ENCODE peak calls at places on chromosomes 5 and 9, in four cellular contexts. Q is ascending aorta, Z is endothelial cell, W is OCI-LY7. P is an unnamed sample.

GRCh38 chr5:66643383-66643782 is 47.2 kb downstream of the MAST4 start:
- DNase-seq in Q (no peak), Z (no peak), W (no peak), P (no peak)

GRCh38 chr9:98391884-98392283 is 136.4 kb upstream of the TBC1D2 start:
- DNase-seq in Q (no peak), Z (no peak), W (no peak), P (no peak)

GRCh38 chr5:138568061-138568824 is 7.0 kb downstream of the HSPA9 start:
- DNase-seq in Q (no peak), Z (no peak), W (no peak), P (no peak)

GRCh38 chr5:4725594-4725993 is 414.5 kb upstream of the ADAMTS16 start:
- DNase-seq in Q (no peak), Z (no peak), W (no peak), P (no peak)

GRCh38 chr5:73691301-73691700 is 65.3 kb downstream of the ARHGEF28 start:
- DNase-seq in Q (no peak), Z (no peak), W (no peak), P (no peak)

GRCh38 chr5:126268697-126269315 is 154.4 kb upstream of the GRAMD2B start:
- DNase-seq in Q (no peak), Z (no peak), W (no peak), P (no peak)

GRCh38 chr9:123309611-123310010 is 41.2 kb upstream of the STRBP start:
- DNase-seq in Q (no peak), Z (no peak), W (no peak), P (no peak)

GRCh38 chr5:86008704-86009103 is 609.0 kb upstream of the COX7C start:
- DNase-seq in Q (no peak), Z (no peak), W (no peak), P (no peak)

GRCh38 chr5:141402553-141403328 is at the start of gene PCDHGA9:
- DNase-seq in Q (no peak), Z (no peak), W (no peak), P (no peak)

GRCh38 chr5:1037123-1037670 is 28.6 kb downstream of the NKD2 start:
- DNase-seq in Q (no peak), Z (no peak), W (no peak), P (no peak)

GRCh38 chr9:26954050-26954508 is 2.1 kb upstream of the IFT74 start:
- DNase-seq in Q (no peak), Z (no peak), W (no peak), P (no peak)

GRCh38 chr9:14616188-14616982 is 76.8 kb downstream of the ZDHHC21 start:
- DNase-seq in Q (no peak), Z (no peak), W (peak), P (no peak)

GRCh38 chr5:98713027-98713426 is 60.4 kb upstream of the RGMB start:
- DNase-seq in Q (no peak), Z (no peak), W (no peak), P (no peak)

GRCh38 chr5:154078305-154078704 is 39.5 kb downstream of the MFAP3 start:
- DNase-seq in Q (no peak), Z (no peak), W (no peak), P (no peak)

GRCh38 chr9:94630833-94631232 is 8.5 kb downstream of the FBP1 start:
- DNase-seq in Q (no peak), Z (no peak), W (no peak), P (no peak)

GRCh38 chr9:122028089-122028488 is 65.0 kb downstream of the TTLL11 start:
- DNase-seq in Q (no peak), Z (no peak), W (no peak), P (no peak)

GRCh38 chr9:107738789-107739188 is 249.2 kb upstream of the KLF4 start:
- DNase-seq in Q (no peak), Z (no peak), W (no peak), P (no peak)

GRCh38 chr9:113910036-113910639 is 34.0 kb downstream of the ZNF618 start:
- DNase-seq in Q (no peak), Z (no peak), W (no peak), P (no peak)

GRCh38 chr9:18256574-18256973 is 217.4 kb upstream of the ADAMTSL1 start:
- DNase-seq in Q (no peak), Z (no peak), W (no peak), P (no peak)

GRCh38 chr9:109101810-109102209 is 17.9 kb downstream of the TMEM245 start:
- DNase-seq in Q (no peak), Z (no peak), W (peak), P (peak)

GRCh38 chr9:127796225-127796813 is 6.4 kb upstream of the FPGS start:
- DNase-seq in Q (no peak), Z (no peak), W (peak), P (peak)

GRCh38 chr9:4228606-4229005 is 71.3 kb downstream of the GLIS3 start:
- DNase-seq in Q (no peak), Z (no peak), W (no peak), P (no peak)

GRCh38 chr5:176810084-176810597 is at the start of gene UNC5A:
- DNase-seq in Q (no peak), Z (peak), W (peak), P (peak)

GRCh38 chr9:136533775-136534157 is 12.1 kb downstream of the NOTCH1 start:
- DNase-seq in Q (peak), Z (no peak), W (no peak), P (no peak)

GRCh38 chr9:130660683-130661460 is 3.5 kb upstream of the PRDM12 start:
- DNase-seq in Q (no peak), Z (no peak), W (no peak), P (no peak)

GRCh38 chr5:58466939-58467338 is 7.1 kb upstream of the PLK2 start:
- DNase-seq in Q (no peak), Z (no peak), W (no peak), P (peak)

GRCh38 chr5:151239237-151239861 is 13.6 kb upstream of the GM2A start:
- DNase-seq in Q (no peak), Z (peak), W (peak), P (peak)

GRCh38 chr9:91777437-91777836 is 172.6 kb downstream of the ROR2 start:
- DNase-seq in Q (no peak), Z (no peak), W (no peak), P (no peak)

GRCh38 chr9:3842839-3843238 is 317.0 kb upstream of the RFX3 start:
- DNase-seq in Q (no peak), Z (no peak), W (no peak), P (no peak)

DNA sequence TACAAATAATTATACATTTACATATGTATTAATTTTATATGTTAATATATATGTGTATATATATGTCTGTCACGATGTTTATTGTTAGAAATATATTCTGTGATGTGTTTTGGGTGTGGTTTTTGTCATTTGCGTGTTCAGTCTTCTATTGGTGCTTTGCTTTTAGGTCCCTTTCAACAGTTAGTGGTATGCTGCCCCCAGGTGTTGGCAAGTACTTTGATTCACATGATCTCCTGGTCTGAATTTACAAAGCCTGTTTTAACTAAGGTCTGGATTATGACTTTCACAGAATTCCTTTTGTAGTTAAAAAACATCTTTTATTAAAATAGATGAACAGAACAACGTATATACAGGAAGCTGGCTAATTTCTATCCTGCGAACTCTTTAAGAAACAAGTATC is 271.5 kb downstream of the CCDC171 start:
- DNase-seq in Q (no peak), Z (peak), W (peak), P (no peak)
- TF ChIP-seq CTCF in Q (no peak), Z (no peak), W (peak), P (peak)

GRCh38 chr5:144403058-144403457 is 232.4 kb downstream of the KCTD16 start:
- DNase-seq in Q (no peak), Z (no peak), W (no peak), P (no peak)

GRCh38 chr5:144404672-144405071 is 234.0 kb downstream of the KCTD16 start:
- DNase-seq in Q (no peak), Z (no peak), W (no peak), P (no peak)

GRCh38 chr5:144406463-144406862 is 235.8 kb downstream of the KCTD16 start:
- DNase-seq in Q (no peak), Z (no peak), W (no peak), P (no peak)

GRCh38 chr5:144405986-144406385 is 235.3 kb downstream of the KCTD16 start:
- DNase-seq in Q (no peak), Z (no peak), W (no peak), P (no peak)

DNA sequence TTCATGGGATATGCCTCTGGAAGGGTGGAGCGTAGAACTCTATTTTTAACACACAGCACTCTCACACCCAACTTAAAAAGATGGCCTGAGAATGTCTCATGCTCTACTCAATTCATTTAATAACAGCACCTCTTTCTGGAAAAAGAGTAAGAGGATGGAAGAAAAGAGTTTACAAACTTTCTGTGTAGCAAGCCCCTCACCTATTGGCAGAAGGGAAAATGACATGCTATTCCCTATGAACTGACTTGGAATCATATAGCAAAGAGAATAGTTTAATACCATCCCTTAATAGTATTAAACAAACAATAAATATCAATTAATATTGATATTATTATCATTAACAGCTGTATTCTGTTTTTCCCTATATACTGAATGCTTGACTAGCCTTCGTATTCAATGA is 233.3 kb downstream of the KCTD16 start:
- DNase-seq in Q (no peak), Z (no peak), W (no peak), P (no peak)
- TF ChIP-seq CTCF in Q (no peak), Z (no peak), W (no peak), P (no peak)

GRCh38 chr5:93584531-93585053 is 1.6 kb downstream of the NR2F1 start:
- DNase-seq in Q (no peak), Z (no peak), W (no peak), P (no peak)

GRCh38 chr5:93583799-93584530 is 943 bp downstream of the NR2F1 start:
- DNase-seq in Q (no peak), Z (peak), W (peak), P (peak)

GRCh38 chr5:93581738-93582414 is 857 bp upstream of the NR2F1-AS1 start:
- DNase-seq in Q (no peak), Z (no peak), W (no peak), P (no peak)

GRCh38 chr5:93583525-93583798 is 440 bp downstream of the NR2F1 start:
- DNase-seq in Q (no peak), Z (no peak), W (no peak), P (no peak)

DNA sequence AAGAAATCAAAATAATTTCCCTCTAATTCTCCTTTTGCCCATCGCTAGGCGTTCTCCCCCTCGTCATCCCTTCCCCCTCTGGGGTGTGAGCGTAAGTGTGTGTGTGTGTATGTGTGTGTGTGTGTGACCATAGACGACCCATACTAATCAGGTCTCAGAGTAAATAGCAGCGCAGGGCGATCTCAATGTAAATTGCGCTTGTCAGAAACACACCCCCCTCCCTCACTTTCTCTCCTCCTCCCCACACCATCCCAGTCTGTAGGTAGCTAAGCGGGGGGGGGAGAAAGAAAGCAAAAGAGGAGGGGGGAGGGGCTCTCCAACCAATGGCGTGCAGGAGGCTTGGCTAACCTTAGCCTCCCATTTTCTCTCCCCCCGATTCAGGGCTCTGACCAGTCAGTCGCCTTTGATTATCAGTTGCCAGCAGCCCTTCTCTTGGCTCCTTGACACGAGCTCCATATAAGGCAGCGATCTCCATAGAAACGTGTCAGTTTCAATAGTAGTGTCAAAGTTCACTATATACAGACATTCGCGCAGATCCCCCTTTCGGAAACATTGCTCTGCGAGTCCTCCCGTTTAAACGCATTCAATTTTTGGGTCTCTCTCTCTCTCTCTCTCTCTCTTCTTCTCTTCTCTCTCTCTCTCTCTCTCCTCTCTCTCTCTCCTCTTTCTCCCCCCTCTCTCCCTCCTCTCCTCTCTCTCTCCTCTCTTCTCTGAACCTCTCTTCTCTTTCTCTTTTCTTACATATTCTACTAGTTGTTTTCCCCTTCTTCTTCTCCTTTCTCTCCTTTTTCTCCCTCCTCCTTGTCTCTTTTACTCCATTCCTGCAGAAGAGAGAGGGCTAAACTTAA is at the start of gene NR2F1:
- DNase-seq in Q (no peak), Z (no peak), W (no peak), P (peak)
- TF ChIP-seq CTCF in Q (no peak), Z (no peak), W (no peak), P (no peak)

GRCh38 chr9:10855847-10856246 is 243.0 kb upstream of the PTPRD start:
- DNase-seq in Q (no peak), Z (peak), W (no peak), P (no peak)
- TF ChIP-seq CTCF in Q (no peak), Z (peak), W (peak), P (no peak)

GRCh38 chr9:87725356-87725899 is 491 bp upstream of the CTSL start:
- DNase-seq in Q (no peak), Z (no peak), W (no peak), P (no peak)

GRCh38 chr9:87722393-87722792 is 3.5 kb upstream of the CTSL start:
- DNase-seq in Q (no peak), Z (no peak), W (no peak), P (no peak)

DNA sequence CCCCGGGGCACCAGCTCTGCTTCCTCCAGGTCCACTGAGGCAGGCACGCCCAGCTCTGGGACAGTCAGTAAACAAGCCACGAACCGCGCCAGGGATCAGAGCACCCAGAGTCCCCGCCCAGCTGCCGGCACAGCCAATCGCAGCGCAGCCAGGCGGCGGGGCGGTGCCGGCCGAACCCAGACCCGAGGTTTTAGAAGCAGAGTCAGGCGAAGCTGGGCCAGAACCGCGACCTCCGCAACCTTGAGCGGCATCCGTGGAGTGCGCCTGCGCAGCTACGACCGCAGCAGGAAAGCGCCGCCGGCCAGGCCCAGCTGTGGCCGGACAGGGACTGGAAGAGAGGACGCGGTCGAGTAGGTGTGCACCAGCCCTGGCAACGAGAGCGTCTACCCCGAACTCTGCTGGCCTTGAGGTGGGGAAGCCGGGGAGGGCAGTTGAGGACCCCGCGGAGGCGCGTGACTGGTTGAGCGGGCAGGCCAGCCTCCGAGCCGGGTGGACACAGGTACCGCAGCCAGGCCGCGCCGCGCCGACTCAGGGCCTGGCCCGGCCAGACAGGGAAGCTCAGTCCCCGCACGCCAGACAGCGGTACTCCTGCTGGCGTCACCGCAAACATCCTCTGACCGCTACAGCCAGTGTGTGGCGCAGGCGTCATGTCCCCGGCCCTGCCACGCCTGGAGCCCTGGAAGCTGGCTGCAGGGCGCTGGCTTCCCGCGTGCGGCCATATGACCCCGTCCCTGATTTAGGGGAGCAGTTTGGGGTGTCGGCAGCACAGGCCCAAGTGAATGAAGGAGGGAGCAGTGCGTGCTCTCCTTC is at the start of gene CTSL:
- DNase-seq in Q (peak), Z (peak), W (no peak), P (peak)
- TF ChIP-seq CTCF in Q (no peak), Z (no peak), W (no peak), P (no peak)

GRCh38 chr9:87255437-87256155 is 242.1 kb upstream of the DAPK1 start:
- DNase-seq in Q (no peak), Z (no peak), W (no peak), P (no peak)

GRCh38 chr9:87259543-87259942 is 238.1 kb upstream of the DAPK1 start:
- DNase-seq in Q (no peak), Z (no peak), W (no peak), P (peak)

GRCh38 chr9:87260171-87260570 is 237.5 kb upstream of the DAPK1 start:
- DNase-seq in Q (no peak), Z (no peak), W (no peak), P (no peak)

DNA sequence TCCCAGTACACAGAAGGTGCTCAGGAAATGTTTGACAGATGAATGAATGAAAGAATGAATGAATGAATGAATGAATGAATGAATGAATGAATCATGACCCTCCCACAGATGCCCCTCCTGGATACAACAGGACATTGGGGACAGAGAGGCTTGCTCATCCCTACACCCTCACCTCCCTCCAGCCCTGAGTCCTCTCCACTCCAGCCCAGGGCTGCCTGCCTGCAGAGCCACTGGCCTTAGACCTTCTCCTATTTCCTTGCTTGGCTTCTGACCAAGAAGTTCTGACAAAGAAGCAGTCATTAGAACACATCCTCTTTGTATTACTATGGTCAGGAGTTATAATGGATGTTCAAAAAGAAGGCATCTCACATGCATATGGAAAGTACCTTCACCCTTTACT is 240.7 kb upstream of the DAPK1 start:
- DNase-seq in Q (no peak), Z (no peak), W (no peak), P (no peak)
- TF ChIP-seq CTCF in Q (no peak), Z (no peak), W (no peak), P (no peak)

P was measured in GM13976.